ENCODE peak calls at places on chromosomes 16 and 17, in ten cellular contexts. W is NCI-H774; M is NCI-H2081; R is activated CD4-positive, alpha-beta T cell treated with anti-CD3 and anti-CD28 coated beads for 24 hours; U is Daoy; X is head of caudate nucleus; F is T-cell; O is CD8-positive, alpha-beta memory T cell; V is stimulated activated CD4-positive, alpha-beta T cell treated with anti-CD3 and anti-CD28 coated beads, TNF-alpha, amount 100 ng/mL, for 1 hour; L is posterior cingulate gyrus. K is an unnamed sample.

GRCh38 chr17:1562178-1562643 is 381 bp downstream of the PITPNA start:
- DNase-seq in W (no peak), M (no peak), R (no peak), U (no peak), X (peak), F (no peak), O (no peak), V (no peak), L (no peak), K (no peak)

GRCh38 chr17:63641678-63642077 is 19.5 kb downstream of the MAP3K3 start:
- DNase-seq in W (no peak), M (no peak), R (no peak), U (no peak), X (no peak), F (no peak), O (no peak), V (no peak), L (no peak), K (no peak)

GRCh38 chr16:12062343-12063003 is 85.9 kb downstream of the SNX29 start:
- DNase-seq in W (no peak), M (no peak), R (no peak), U (peak), X (no peak), F (no peak), O (no peak), V (no peak), L (no peak), K (no peak)

GRCh38 chr17:81217531-81217930 is 5.2 kb downstream of the CEP131 start:
- DNase-seq in W (no peak), M (no peak), R (no peak), U (no peak), X (no peak), F (no peak), O (no peak), V (no peak), L (no peak), K (no peak)

GRCh38 chr16:26963109-26963508 is 103.6 kb upstream of the C16orf82 start:
- DNase-seq in W (no peak), M (no peak), R (peak), U (no peak), X (no peak), F (no peak), O (no peak), V (no peak), L (no peak), K (no peak)

GRCh38 chr16:81738831-81739496 is 40.1 kb upstream of the PLCG2 start:
- DNase-seq in W (no peak), M (no peak), R (no peak), U (no peak), X (peak), F (peak), O (no peak), V (no peak), L (peak), K (no peak)

GRCh38 chr17:802481-802880 is 20.3 kb downstream of the MRM3 start:
- DNase-seq in W (no peak), M (no peak), R (no peak), U (no peak), X (no peak), F (no peak), O (no peak), V (no peak), L (no peak), K (no peak)

GRCh38 chr17:1762906-1763829 is 1.3 kb downstream of the SERPINF1 start:
- DNase-seq in W (no peak), M (no peak), R (no peak), U (no peak), X (no peak), F (no peak), O (no peak), V (no peak), L (no peak), K (no peak)

GRCh38 chr16:85649978-85650863 is 37.1 kb downstream of the GSE1 start:
- DNase-seq in W (no peak), M (peak), R (no peak), U (no peak), X (no peak), F (no peak), O (no peak), V (no peak), L (no peak), K (no peak)

GRCh38 chr17:3474212-3474611 is 1.6 kb upstream of the ASPA start:
- DNase-seq in W (no peak), M (no peak), R (no peak), U (no peak), X (no peak), F (no peak), O (no peak), V (no peak), L (no peak), K (no peak)

GRCh38 chr16:70432800-70433455 is 6.0 kb downstream of the ST3GAL2 start:
- DNase-seq in W (no peak), M (no peak), R (no peak), U (peak), X (no peak), F (no peak), O (no peak), V (no peak), L (no peak), K (no peak)

GRCh38 chr17:7354262-7354781 is 634 bp upstream of the TMEM95 start:
- DNase-seq in W (no peak), M (no peak), R (no peak), U (peak), X (no peak), F (no peak), O (no peak), V (no peak), L (no peak), K (no peak)

GRCh38 chr16:68065716-68066305 is 19.4 kb upstream of the NFATC3 start:
- DNase-seq in W (no peak), M (no peak), R (no peak), U (peak), X (no peak), F (no peak), O (no peak), V (no peak), L (no peak), K (no peak)

GRCh38 chr17:57016764-57017116 is 38.8 kb downstream of the SCPEP1 start:
- DNase-seq in W (no peak), M (no peak), R (no peak), U (peak), X (no peak), F (no peak), O (no peak), V (no peak), L (no peak), K (no peak)

GRCh38 chr16:23389201-23389600 is 63.8 kb downstream of the COG7 start:
- DNase-seq in W (no peak), M (no peak), R (no peak), U (no peak), X (no peak), F (no peak), O (no peak), V (no peak), L (no peak), K (no peak)

GRCh38 chr17:77424585-77425344 is 284.0 kb downstream of the SEC14L1 start:
- DNase-seq in W (no peak), M (no peak), R (no peak), U (peak), X (peak), F (no peak), O (no peak), V (no peak), L (peak), K (no peak)

GRCh38 chr16:54077412-54077821 is 209.2 kb downstream of the IRX3 start:
- DNase-seq in W (no peak), M (no peak), R (no peak), U (peak), X (no peak), F (no peak), O (no peak), V (no peak), L (no peak), K (no peak)

GRCh38 chr17:77479372-77479781 is 338.6 kb downstream of the SEC14L1 start:
- DNase-seq in W (no peak), M (no peak), R (no peak), U (no peak), X (no peak), F (no peak), O (peak), V (no peak), L (no peak), K (no peak)

GRCh38 chr16:75377971-75378386 is 55.3 kb downstream of the CFDP1 start:
- DNase-seq in W (no peak), M (no peak), R (no peak), U (peak), X (no peak), F (no peak), O (no peak), V (no peak), L (no peak), K (no peak)

GRCh38 chr17:64682261-64683181 is 20.4 kb upstream of the SMURF2 start:
- DNase-seq in W (no peak), M (no peak), R (no peak), U (peak), X (no peak), F (no peak), O (no peak), V (no peak), L (no peak), K (no peak)

GRCh38 chr17:3986270-3986938 is 22.2 kb upstream of the ATP2A3 start:
- DNase-seq in W (no peak), M (no peak), R (no peak), U (no peak), X (no peak), F (no peak), O (no peak), V (no peak), L (no peak), K (no peak)

GRCh38 chr16:31334934-31335333 is 20.0 kb upstream of the ITGAX start:
- DNase-seq in W (no peak), M (no peak), R (no peak), U (no peak), X (no peak), F (no peak), O (no peak), V (no peak), L (no peak), K (no peak)

GRCh38 chr16:80974649-80975376 is 31.9 kb downstream of the CMC2 start:
- DNase-seq in W (no peak), M (no peak), R (no peak), U (no peak), X (no peak), F (no peak), O (no peak), V (no peak), L (no peak), K (no peak)

GRCh38 chr16:83623091-83623730 is 184.6 kb upstream of the HSBP1 start:
- DNase-seq in W (no peak), M (no peak), R (no peak), U (no peak), X (no peak), F (no peak), O (no peak), V (no peak), L (no peak), K (no peak)